ENCODE peak calls at places on chromosomes 5 and 9, in six cellular contexts. One of them, this sample, is unnamed.

GRCh38 chr5:2217219-2217618 is 334.5 kb upstream of the IRX4 start:
- DNase-seq in pancreas: no peak
- DNase-seq in epithelial cell of esophagus: no peak
- DNase-seq in stimulated activated CD8-positive, alpha-beta memory T cell treated with anti-CD3 and anti-CD28 coated beads, Interleukin-4, amount 100 ng/mL, for 1 hour: no peak
- DNase-seq in kidney: no peak
- DNase-seq in HCT116: no peak
- DNase-seq in this sample: no peak

GRCh38 chr5:95664204-95664786 is 17.7 kb downstream of the RFESD start:
- DNase-seq in pancreas: no peak
- DNase-seq in epithelial cell of esophagus: peak; percentile 35
- DNase-seq in stimulated activated CD8-positive, alpha-beta memory T cell treated with anti-CD3 and anti-CD28 coated beads, Interleukin-4, amount 100 ng/mL, for 1 hour: no peak
- DNase-seq in kidney: no peak
- DNase-seq in HCT116: peak; percentile 29
- DNase-seq in this sample: no peak

GRCh38 chr9:14488421-14489190 is 174.7 kb upstream of the NFIB start:
- DNase-seq in pancreas: no peak
- DNase-seq in epithelial cell of esophagus: peak; percentile 16
- DNase-seq in stimulated activated CD8-positive, alpha-beta memory T cell treated with anti-CD3 and anti-CD28 coated beads, Interleukin-4, amount 100 ng/mL, for 1 hour: no peak
- DNase-seq in kidney: no peak
- DNase-seq in HCT116: no peak
- DNase-seq in this sample: no peak

GRCh38 chr5:124574521-124575436 is 171.7 kb downstream of the ZNF608 start:
- DNase-seq in pancreas: no peak
- DNase-seq in epithelial cell of esophagus: no peak
- DNase-seq in stimulated activated CD8-positive, alpha-beta memory T cell treated with anti-CD3 and anti-CD28 coated beads, Interleukin-4, amount 100 ng/mL, for 1 hour: no peak
- DNase-seq in kidney: no peak
- DNase-seq in HCT116: no peak
- DNase-seq in this sample: no peak

GRCh38 chr9:114694146-114694545 is 12.2 kb upstream of the TEX48 start:
- DNase-seq in pancreas: no peak
- DNase-seq in epithelial cell of esophagus: no peak
- DNase-seq in stimulated activated CD8-positive, alpha-beta memory T cell treated with anti-CD3 and anti-CD28 coated beads, Interleukin-4, amount 100 ng/mL, for 1 hour: no peak
- DNase-seq in kidney: no peak
- DNase-seq in HCT116: no peak
- DNase-seq in this sample: no peak

GRCh38 chr5:149387081-149387611 is 8.1 kb upstream of the IL17B start:
- DNase-seq in pancreas: no peak
- DNase-seq in epithelial cell of esophagus: no peak
- DNase-seq in stimulated activated CD8-positive, alpha-beta memory T cell treated with anti-CD3 and anti-CD28 coated beads, Interleukin-4, amount 100 ng/mL, for 1 hour: no peak
- DNase-seq in kidney: no peak
- DNase-seq in HCT116: no peak
- DNase-seq in this sample: no peak

GRCh38 chr9:5863092-5863746 is 27.5 kb upstream of the MLANA start:
- DNase-seq in pancreas: no peak
- DNase-seq in epithelial cell of esophagus: no peak
- DNase-seq in stimulated activated CD8-positive, alpha-beta memory T cell treated with anti-CD3 and anti-CD28 coated beads, Interleukin-4, amount 100 ng/mL, for 1 hour: no peak
- DNase-seq in kidney: no peak
- DNase-seq in HCT116: no peak
- DNase-seq in this sample: peak; percentile 62

GRCh38 chr9:20044686-20045085 is 255.8 kb upstream of the SLC24A2 start:
- DNase-seq in pancreas: no peak
- DNase-seq in epithelial cell of esophagus: peak; percentile 48
- DNase-seq in stimulated activated CD8-positive, alpha-beta memory T cell treated with anti-CD3 and anti-CD28 coated beads, Interleukin-4, amount 100 ng/mL, for 1 hour: no peak
- DNase-seq in kidney: no peak
- DNase-seq in HCT116: no peak
- DNase-seq in this sample: no peak

GRCh38 chr5:170145462-170145861 is 39.8 kb downstream of the FOXI1 start:
- DNase-seq in pancreas: no peak
- DNase-seq in epithelial cell of esophagus: no peak
- DNase-seq in stimulated activated CD8-positive, alpha-beta memory T cell treated with anti-CD3 and anti-CD28 coated beads, Interleukin-4, amount 100 ng/mL, for 1 hour: no peak
- DNase-seq in kidney: no peak
- DNase-seq in HCT116: peak; percentile 7
- DNase-seq in this sample: no peak

GRCh38 chr5:19534751-19535150 is 453.2 kb downstream of the CDH18 start:
- DNase-seq in pancreas: no peak
- DNase-seq in epithelial cell of esophagus: peak; percentile 100
- DNase-seq in stimulated activated CD8-positive, alpha-beta memory T cell treated with anti-CD3 and anti-CD28 coated beads, Interleukin-4, amount 100 ng/mL, for 1 hour: no peak
- DNase-seq in kidney: no peak
- DNase-seq in HCT116: no peak
- DNase-seq in this sample: no peak

GRCh38 chr9:16003785-16004184 is 450.9 kb downstream of the CCDC171 start:
- DNase-seq in pancreas: no peak
- DNase-seq in epithelial cell of esophagus: no peak
- DNase-seq in stimulated activated CD8-positive, alpha-beta memory T cell treated with anti-CD3 and anti-CD28 coated beads, Interleukin-4, amount 100 ng/mL, for 1 hour: no peak
- DNase-seq in kidney: no peak
- DNase-seq in HCT116: no peak
- DNase-seq in this sample: no peak

GRCh38 chr9:2299843-2300205 is 284.7 kb downstream of the SMARCA2 start:
- DNase-seq in pancreas: no peak
- DNase-seq in epithelial cell of esophagus: no peak
- DNase-seq in stimulated activated CD8-positive, alpha-beta memory T cell treated with anti-CD3 and anti-CD28 coated beads, Interleukin-4, amount 100 ng/mL, for 1 hour: no peak
- DNase-seq in kidney: no peak
- DNase-seq in HCT116: no peak
- DNase-seq in this sample: no peak

GRCh38 chr5:78726003-78726402 is 77.4 kb upstream of the LHFPL2 start:
- DNase-seq in pancreas: no peak
- DNase-seq in epithelial cell of esophagus: no peak
- DNase-seq in stimulated activated CD8-positive, alpha-beta memory T cell treated with anti-CD3 and anti-CD28 coated beads, Interleukin-4, amount 100 ng/mL, for 1 hour: no peak
- DNase-seq in kidney: no peak
- DNase-seq in HCT116: no peak
- DNase-seq in this sample: no peak

This sample was measured in left lobe of liver.